ENCODE peak calls at places on chromosomes 7 and 10, in nine cellular contexts. H is HCEC 1CT, W is HT-29, Z is iPS-NIHi11, D is K562, C is fibroblast of the conjunctiva, J is GOT3, L is GF-D8, K is germinal center. S is an unnamed sample.

GRCh38 chr10:90484518-90484917 is 373.3 kb downstream of the HTR7 start:
- DNase-seq in J (no peak), K (no peak), C (no peak), L (no peak), D (no peak), Z (no peak), H (no peak), W (no peak), S (no peak)

GRCh38 chr7:102993532-102994029 is 80.8 kb downstream of the LRRC17 start:
- DNase-seq in L (peak; percentile 96), Z (no peak), D (peak; percentile 50), W (no peak), C (peak; percentile 71), H (peak; percentile 53), K (no peak), J (no peak), S (no peak)

GRCh38 chr7:100130608-100131453 is 4.1 kb downstream of the MBLAC1 start:
- DNase-seq in H (no peak), K (peak; percentile 68), L (peak; percentile 30), Z (peak; percentile 88), J (peak; percentile 15), C (no peak), W (peak; percentile 81), D (peak; percentile 90), S (peak; percentile 80)

GRCh38 chr10:99966306-99966705 is 43.4 kb downstream of the DNMBP start:
- DNase-seq in W (peak; percentile 69), J (no peak), D (peak; percentile 7), H (peak; percentile 87), Z (no peak), L (no peak), K (no peak), C (no peak), S (no peak)

GRCh38 chr7:40015790-40016296 is 65.8 kb downstream of the CDK13 start:
- DNase-seq in J (no peak), K (peak; percentile 49), D (no peak), C (peak; percentile 40), Z (no peak), H (no peak), L (peak; percentile 80), W (peak; percentile 39), S (peak; percentile 67)

GRCh38 chr10:76558996-76559888 is 1078.4 kb downstream of the KCNMA1 start:
- DNase-seq in W (no peak), H (peak; percentile 88), L (no peak), Z (no peak), D (no peak), K (no peak), C (no peak), J (no peak), S (no peak)

GRCh38 chr7:151192002-151192539 is 5.0 kb upstream of the ASB10 start:
- DNase-seq in C (no peak), L (no peak), Z (no peak), H (no peak), W (no peak), D (no peak), K (no peak), J (no peak), S (no peak)

GRCh38 chr7:4189151-4189570 is 492.9 kb upstream of the FOXK1 start:
- DNase-seq in W (no peak), H (peak; percentile 1), K (no peak), J (no peak), D (no peak), C (no peak), L (no peak), Z (no peak), S (peak; percentile 56)

GRCh38 chr7:139035588-139036353 is at the start of gene ZC3HAV1L:
- DNase-seq in K (peak; percentile 63), J (peak; percentile 9), L (no peak), W (peak; percentile 60), H (peak; percentile 47), C (peak; percentile 32), D (no peak), Z (peak; percentile 86), S (peak; percentile 76)

GRCh38 chr10:125089486-125089885 is 70.9 kb downstream of the CTBP2 start:
- DNase-seq in L (no peak), D (no peak), C (no peak), H (no peak), W (no peak), Z (no peak), J (no peak), K (no peak), S (no peak)

GRCh38 chr7:44756904-44757303 is 8.3 kb downstream of the ZMIZ2 start:
- DNase-seq in J (no peak), Z (peak; percentile 5), K (no peak), W (no peak), D (no peak), L (no peak), C (no peak), H (no peak), S (no peak)

GRCh38 chr10:62618576-62619408 is 185.7 kb upstream of the ADO start:
- DNase-seq in K (peak; percentile 35), H (peak; percentile 93), L (no peak), W (no peak), Z (no peak), J (no peak), C (no peak), D (no peak), S (no peak)

GRCh38 chr7:2651847-2652735 is 20.3 kb downstream of the TTYH3 start:
- DNase-seq in H (no peak), K (no peak), L (no peak), W (no peak), Z (no peak), J (no peak), C (no peak), D (no peak), S (no peak)

GRCh38 chr7:56083150-56083785 is 9.5 kb downstream of the PHKG1 start:
- DNase-seq in L (no peak), J (no peak), C (no peak), D (no peak), K (no peak), H (no peak), Z (no peak), W (no peak), S (peak; percentile 84)

GRCh38 chr7:112630565-112630964 is 149.8 kb downstream of the LSMEM1 start:
- DNase-seq in C (peak; percentile 48), J (no peak), L (no peak), Z (no peak), D (no peak), K (no peak), H (peak; percentile 90), W (peak; percentile 54), S (no peak)

GRCh38 chr10:132388901-132389630 is 7.9 kb upstream of the PWWP2B start:
- DNase-seq in K (no peak), J (no peak), D (no peak), W (no peak), C (no peak), H (no peak), Z (peak; percentile 83), L (no peak), S (no peak)

GRCh38 chr7:66699998-66700397 is 40.5 kb upstream of the RABGEF1 start:
- DNase-seq in W (no peak), D (no peak), Z (no peak), C (no peak), J (no peak), K (no peak), H (no peak), L (no peak), S (no peak)

GRCh38 chr7:16063691-16064090 is 357.6 kb downstream of the CRPPA start:
- DNase-seq in W (no peak), K (no peak), L (no peak), Z (no peak), H (no peak), D (no peak), J (no peak), C (peak; percentile 70), S (no peak)